ENCODE peak calls at places on chromosomes 11 and 22, in nine cellular contexts. One of them, this sample, is unnamed. For H3K4me1, the result is how much of the 10 kb centered on the place peaks cover.

GRCh38 chr11:112564228-112564955 is 303.7 kb upstream of the PLET1 start:
- DNase-seq in neural progenitor cell: no peak
- DNase-seq in OCI-LY7: no peak
- DNase-seq in PC-3: peak
- DNase-seq in MM.1S: no peak
- DNase-seq in GM23338: no peak
- DNase-seq in hepatocyte: peak
- DNase-seq in HCT116: no peak
- DNase-seq in SK-N-SH: no peak
- DNase-seq in this sample: peak

GRCh38 chr11:94181943-94182342 is 53.3 kb downstream of the PANX1 start:
- DNase-seq in neural progenitor cell: no peak
- DNase-seq in OCI-LY7: no peak
- DNase-seq in PC-3: no peak
- DNase-seq in MM.1S: no peak
- DNase-seq in GM23338: no peak
- DNase-seq in hepatocyte: no peak
- DNase-seq in HCT116: no peak
- DNase-seq in SK-N-SH: no peak
- DNase-seq in this sample: no peak

GRCh38 chr11:44673691-44674090 is 53.1 kb upstream of the TSPAN18 start:
- DNase-seq in neural progenitor cell: no peak
- DNase-seq in OCI-LY7: no peak
- DNase-seq in PC-3: no peak
- DNase-seq in MM.1S: no peak
- DNase-seq in GM23338: no peak
- DNase-seq in hepatocyte: no peak
- DNase-seq in HCT116: no peak
- DNase-seq in SK-N-SH: no peak
- DNase-seq in this sample: no peak

GRCh38 chr11:68270334-68271022 is 1.3 kb downstream of the C11orf24 start:
- DNase-seq in neural progenitor cell: no peak
- DNase-seq in OCI-LY7: no peak
- DNase-seq in PC-3: peak
- DNase-seq in MM.1S: no peak
- DNase-seq in GM23338: no peak
- DNase-seq in hepatocyte: peak
- DNase-seq in HCT116: no peak
- DNase-seq in SK-N-SH: no peak
- DNase-seq in this sample: no peak

GRCh38 chr11:107587306-107587979 is 3.5 kb upstream of the ELMOD1 start:
- DNase-seq in neural progenitor cell: no peak
- DNase-seq in OCI-LY7: no peak
- DNase-seq in PC-3: peak
- DNase-seq in MM.1S: no peak
- DNase-seq in GM23338: no peak
- DNase-seq in hepatocyte: no peak
- DNase-seq in HCT116: no peak
- DNase-seq in SK-N-SH: no peak
- DNase-seq in this sample: peak

GRCh38 chr22:38792833-38793232 is 1.1 kb downstream of the DNAL4 start:
- DNase-seq in neural progenitor cell: no peak
- DNase-seq in OCI-LY7: no peak
- DNase-seq in PC-3: peak
- DNase-seq in MM.1S: no peak
- DNase-seq in GM23338: no peak
- DNase-seq in hepatocyte: no peak
- DNase-seq in HCT116: no peak
- DNase-seq in SK-N-SH: no peak
- DNase-seq in this sample: peak

GRCh38 chr11:98194611-98195010 is 826.1 kb upstream of the CNTN5 start:
- DNase-seq in neural progenitor cell: no peak
- DNase-seq in OCI-LY7: no peak
- DNase-seq in PC-3: peak
- DNase-seq in MM.1S: no peak
- DNase-seq in GM23338: no peak
- DNase-seq in hepatocyte: no peak
- DNase-seq in HCT116: no peak
- DNase-seq in SK-N-SH: no peak
- DNase-seq in this sample: no peak

GRCh38 chr22:19892249-19892879 is 37.7 kb upstream of the GNB1L start:
- DNase-seq in neural progenitor cell: peak
- DNase-seq in OCI-LY7: peak
- DNase-seq in PC-3: no peak
- DNase-seq in MM.1S: no peak
- DNase-seq in GM23338: no peak
- DNase-seq in hepatocyte: peak
- DNase-seq in HCT116: no peak
- DNase-seq in SK-N-SH: peak
- DNase-seq in this sample: no peak

GRCh38 chr22:45656577-45656976 is 15.1 kb upstream of the ATXN10 start:
- DNase-seq in neural progenitor cell: no peak
- DNase-seq in OCI-LY7: no peak
- DNase-seq in PC-3: no peak
- DNase-seq in MM.1S: no peak
- DNase-seq in GM23338: no peak
- DNase-seq in hepatocyte: no peak
- DNase-seq in HCT116: no peak
- DNase-seq in SK-N-SH: no peak
- DNase-seq in this sample: no peak

GRCh38 chr11:118715837-118716260 is 36.4 kb upstream of the TREH start:
- DNase-seq in neural progenitor cell: peak
- DNase-seq in OCI-LY7: peak
- DNase-seq in PC-3: no peak
- DNase-seq in MM.1S: no peak
- DNase-seq in GM23338: peak
- DNase-seq in hepatocyte: peak
- DNase-seq in HCT116: no peak
- DNase-seq in SK-N-SH: no peak
- DNase-seq in this sample: peak

GRCh38 chr22:35582861-35583670 is 34.1 kb downstream of the MB start:
- DNase-seq in neural progenitor cell: peak
- DNase-seq in OCI-LY7: peak
- DNase-seq in PC-3: peak
- DNase-seq in MM.1S: peak
- DNase-seq in GM23338: peak
- DNase-seq in hepatocyte: peak
- DNase-seq in HCT116: peak
- DNase-seq in SK-N-SH: peak
- DNase-seq in this sample: peak

GRCh38 chr22:47069270-47069669 is 306.8 kb downstream of the TBC1D22A start:
- DNase-seq in neural progenitor cell: no peak
- DNase-seq in OCI-LY7: no peak
- DNase-seq in PC-3: no peak
- DNase-seq in MM.1S: no peak
- DNase-seq in GM23338: no peak
- DNase-seq in hepatocyte: no peak
- DNase-seq in HCT116: no peak
- DNase-seq in SK-N-SH: no peak
- DNase-seq in this sample: no peak

GRCh38 chr22:43098356-43098755 is 9.2 kb upstream of the TTLL1 start:
- DNase-seq in neural progenitor cell: no peak
- DNase-seq in OCI-LY7: no peak
- DNase-seq in PC-3: no peak
- DNase-seq in MM.1S: no peak
- DNase-seq in GM23338: no peak
- DNase-seq in hepatocyte: no peak
- DNase-seq in HCT116: no peak
- DNase-seq in SK-N-SH: no peak
- DNase-seq in this sample: no peak

GRCh38 chr11:6616596-6617250 is 2.5 kb downstream of the TPP1 start:
- DNase-seq in neural progenitor cell: no peak
- DNase-seq in OCI-LY7: no peak
- DNase-seq in PC-3: no peak
- DNase-seq in MM.1S: no peak
- DNase-seq in GM23338: no peak
- DNase-seq in hepatocyte: no peak
- DNase-seq in HCT116: no peak
- DNase-seq in SK-N-SH: no peak
- DNase-seq in this sample: peak

GRCh38 chr11:71488086-71488967 is 35.3 kb downstream of the NADSYN1 start:
- DNase-seq in neural progenitor cell: no peak
- DNase-seq in OCI-LY7: no peak
- DNase-seq in PC-3: peak
- DNase-seq in MM.1S: no peak
- DNase-seq in GM23338: peak
- DNase-seq in hepatocyte: peak
- DNase-seq in HCT116: no peak
- DNase-seq in SK-N-SH: peak
- DNase-seq in this sample: no peak

GRCh38 chr11:69314555-69314954 is 20.6 kb downstream of the MYEOV start:
- DNase-seq in neural progenitor cell: no peak
- DNase-seq in OCI-LY7: no peak
- DNase-seq in PC-3: no peak
- DNase-seq in MM.1S: no peak
- DNase-seq in GM23338: no peak
- DNase-seq in hepatocyte: no peak
- DNase-seq in HCT116: no peak
- DNase-seq in SK-N-SH: no peak
- DNase-seq in this sample: no peak
- H3K4me1 ChIP-seq in neural progenitor cell: under half
- H3K4me1 ChIP-seq in OCI-LY7: under half
- H3K4me1 ChIP-seq in PC-3: under half
- H3K4me1 ChIP-seq in MM.1S: under half
- H3K4me1 ChIP-seq in GM23338: under half
- H3K4me1 ChIP-seq in hepatocyte: under half
- H3K4me1 ChIP-seq in HCT116: under half
- H3K4me1 ChIP-seq in SK-N-SH: under half
- H3K4me1 ChIP-seq in this sample: under half

DNA sequence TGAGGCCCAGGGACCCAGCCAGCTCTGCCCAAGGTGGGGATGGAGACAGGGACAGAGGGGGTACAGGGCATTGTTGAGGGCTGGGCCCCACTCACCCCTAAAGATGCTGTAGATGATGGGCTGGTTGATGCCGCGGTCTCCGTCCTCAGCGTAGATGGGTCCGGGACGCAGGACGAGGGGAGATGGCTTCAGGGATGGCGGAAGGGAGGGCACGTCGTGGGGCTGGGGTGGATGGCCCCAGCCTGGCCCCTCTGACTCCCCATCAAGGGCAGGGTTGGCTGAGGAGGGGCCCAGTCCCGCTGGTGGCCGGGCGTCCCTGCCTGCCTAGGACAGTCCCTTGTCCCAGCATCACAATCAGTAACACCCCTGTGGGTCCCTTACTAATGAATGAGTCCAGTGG is 4.5 kb upstream of the IRF7 start:
- DNase-seq in neural progenitor cell: no peak
- DNase-seq in OCI-LY7: no peak
- DNase-seq in PC-3: no peak
- DNase-seq in MM.1S: no peak
- DNase-seq in GM23338: no peak
- DNase-seq in hepatocyte: no peak
- DNase-seq in HCT116: no peak
- DNase-seq in SK-N-SH: no peak
- DNase-seq in this sample: no peak
- H2AFZ ChIP-seq in neural progenitor cell: no peak
- H2AFZ ChIP-seq in OCI-LY7: no peak
- H2AFZ ChIP-seq in PC-3: no peak
- H2AFZ ChIP-seq in MM.1S: no peak
- H2AFZ ChIP-seq in GM23338: no peak
- H2AFZ ChIP-seq in hepatocyte: no peak
- H2AFZ ChIP-seq in HCT116: no peak
- H2AFZ ChIP-seq in SK-N-SH: no peak
- H2AFZ ChIP-seq in this sample: no peak

DNA sequence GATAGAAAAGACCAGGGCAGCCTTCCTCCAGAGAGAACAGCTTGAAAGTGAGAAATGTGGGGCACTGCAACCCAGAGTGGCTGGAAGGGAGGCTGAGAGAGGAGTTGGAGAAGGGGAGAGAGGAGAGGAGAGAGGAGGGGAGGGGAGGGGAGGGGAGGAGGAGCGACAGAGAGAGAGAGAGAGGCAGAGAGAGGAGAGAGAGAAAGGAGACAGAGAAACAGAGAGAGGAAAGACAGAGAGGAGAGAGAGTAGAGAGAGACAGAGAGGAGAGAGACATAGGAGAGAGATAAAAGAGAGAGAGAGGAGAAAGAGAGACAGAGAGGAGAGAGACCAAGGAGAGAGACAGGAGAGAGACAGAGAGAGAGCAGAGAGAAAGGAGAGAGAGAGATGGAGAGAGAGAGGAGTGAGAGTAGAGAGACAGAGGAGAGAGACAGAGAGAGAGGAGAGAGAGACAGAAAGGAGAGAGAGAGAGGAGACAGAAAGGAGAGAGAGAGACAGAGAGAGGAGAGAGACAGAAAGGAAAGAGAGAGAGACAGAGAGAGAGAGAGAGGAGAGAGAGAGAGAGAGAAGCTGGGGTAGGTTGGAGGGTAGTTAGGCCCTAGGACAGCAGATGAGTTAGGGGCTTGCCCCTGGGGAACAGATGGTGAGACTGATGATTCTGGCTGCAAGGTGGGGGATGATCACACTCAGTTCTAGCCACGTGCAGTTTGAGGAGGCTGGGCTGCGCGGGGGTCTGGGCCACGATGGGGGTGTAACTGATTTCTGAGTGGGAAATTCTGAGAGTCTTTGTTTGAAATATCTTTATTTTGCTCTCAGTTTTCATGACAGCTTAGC is 8.5 kb upstream of the SCYL1 start:
- DNase-seq in neural progenitor cell: no peak
- DNase-seq in OCI-LY7: no peak
- DNase-seq in PC-3: no peak
- DNase-seq in MM.1S: no peak
- DNase-seq in GM23338: no peak
- DNase-seq in hepatocyte: no peak
- DNase-seq in HCT116: no peak
- DNase-seq in SK-N-SH: no peak
- DNase-seq in this sample: no peak
- TF ChIP-seq EZH2phosphoT487 in neural progenitor cell: no peak
- TF ChIP-seq EZH2phosphoT487 in OCI-LY7: no peak
- TF ChIP-seq EZH2phosphoT487 in PC-3: no peak
- TF ChIP-seq EZH2phosphoT487 in MM.1S: no peak
- TF ChIP-seq EZH2phosphoT487 in GM23338: no peak
- TF ChIP-seq EZH2phosphoT487 in hepatocyte: no peak
- TF ChIP-seq EZH2phosphoT487 in HCT116: no peak
- TF ChIP-seq EZH2phosphoT487 in SK-N-SH: no peak
- TF ChIP-seq EZH2phosphoT487 in this sample: no peak

DNA sequence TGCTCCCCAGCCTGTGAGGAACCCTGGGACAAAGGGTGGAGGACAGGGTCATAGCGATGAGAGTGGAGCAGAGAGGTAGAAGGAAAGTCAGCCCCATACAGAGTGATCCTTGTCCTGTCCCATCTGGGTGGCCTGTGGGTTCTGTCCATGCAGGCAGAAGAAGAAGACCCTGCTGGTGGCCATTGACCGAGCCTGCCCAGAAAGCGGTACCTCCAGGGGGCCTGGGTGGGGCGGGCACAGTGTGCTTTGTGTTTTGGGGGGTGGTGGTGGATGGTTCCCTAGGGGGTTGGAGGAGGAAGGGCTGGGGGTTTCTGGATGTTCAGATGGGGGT is 7.9 kb downstream of the SIDT2 start:
- DNase-seq in neural progenitor cell: no peak
- DNase-seq in OCI-LY7: no peak
- DNase-seq in PC-3: no peak
- DNase-seq in MM.1S: no peak
- DNase-seq in GM23338: no peak
- DNase-seq in hepatocyte: no peak
- DNase-seq in HCT116: no peak
- DNase-seq in SK-N-SH: no peak
- DNase-seq in this sample: no peak
- H3K4me1 ChIP-seq in neural progenitor cell: under half
- H3K4me1 ChIP-seq in OCI-LY7: under half
- H3K4me1 ChIP-seq in PC-3: under half
- H3K4me1 ChIP-seq in MM.1S: under half
- H3K4me1 ChIP-seq in GM23338: under half
- H3K4me1 ChIP-seq in hepatocyte: under half
- H3K4me1 ChIP-seq in HCT116: under half
- H3K4me1 ChIP-seq in SK-N-SH: under half
- H3K4me1 ChIP-seq in this sample: under half

GRCh38 chr22:31490496-31490925 is 869 bp upstream of the EIF4ENIF1 start:
- DNase-seq in neural progenitor cell: peak
- DNase-seq in OCI-LY7: peak
- DNase-seq in PC-3: peak
- DNase-seq in MM.1S: peak
- DNase-seq in GM23338: peak
- DNase-seq in hepatocyte: peak
- DNase-seq in HCT116: peak
- DNase-seq in SK-N-SH: peak
- DNase-seq in this sample: peak
- H2AFZ ChIP-seq in neural progenitor cell: no peak
- H2AFZ ChIP-seq in OCI-LY7: peak
- H2AFZ ChIP-seq in PC-3: peak
- H2AFZ ChIP-seq in MM.1S: peak
- H2AFZ ChIP-seq in GM23338: peak
- H2AFZ ChIP-seq in hepatocyte: peak
- H2AFZ ChIP-seq in HCT116: peak
- H2AFZ ChIP-seq in SK-N-SH: peak
- H2AFZ ChIP-seq in this sample: peak

This sample was measured in GM23248.